ENCODE peak calls at places on chromosome 13, in five cellular contexts. B is stromal cell of bone marrow, G is Calu3, A is MCF 10A, P is NCI-H69. M is an unnamed sample.

GRCh38 chr13:32446778-32447465 is 19.0 kb upstream of the N4BP2L1 start:
- DNase-seq in B (no peak), G (no peak), A (no peak), P (no peak), M (no peak)

GRCh38 chr13:21324793-21325192 is 134.3 kb downstream of the ZDHHC20 start:
- DNase-seq in B (no peak), G (no peak), A (no peak), P (no peak), M (no peak)

GRCh38 chr13:51063909-51064308 is 47.2 kb downstream of the C13orf42 start:
- DNase-seq in B (no peak), G (no peak), A (no peak), P (peak; percentile 52), M (no peak)

GRCh38 chr13:70253411-70253810 is 145.2 kb upstream of the KLHL1 start:
- DNase-seq in B (no peak), G (no peak), A (peak; percentile 8), P (peak; percentile 68), M (no peak)

GRCh38 chr13:36918246-36919060 is 1.6 kb downstream of the SMAD9 start:
- DNase-seq in B (peak; percentile 7), G (no peak), A (peak; percentile 2), P (peak; percentile 71), M (no peak)

GRCh38 chr13:37701972-37702371 is 103.4 kb upstream of the POSTN start:
- DNase-seq in B (peak; percentile 92), G (no peak), A (peak; percentile 81), P (no peak), M (no peak)

GRCh38 chr13:43242040-43242439 is 218.7 kb downstream of the DNAJC15 start:
- DNase-seq in B (no peak), G (no peak), A (no peak), P (peak; percentile 77), M (no peak)

GRCh38 chr13:105587786-105588185 is 947.7 kb downstream of the EFNB2 start:
- DNase-seq in B (no peak), G (peak; percentile 8), A (peak; percentile 80), P (no peak), M (no peak)

GRCh38 chr13:56561327-56561726 is 579.4 kb upstream of the PRR20A start:
- DNase-seq in B (no peak), G (no peak), A (peak; percentile 23), P (peak; percentile 49), M (no peak)